ENCODE peak calls at places on chromosomes 12 and 14, in eight cellular contexts. Z is GM12865, L is epithelial cell of esophagus, Q is LNCaP clone FGC, C is pancreas, N is astrocyte of the spinal cord, D is left lung, H is psoas muscle. T is an unnamed sample.

GRCh38 chr14:91998667-91999570 is 40.9 kb downstream of the TRIP11 start:
- DNase-seq in Z (no peak), L (no peak), Q (no peak), C (no peak), N (no peak), D (no peak), H (no peak), T (no peak)

GRCh38 chr14:35535794-35536112 is 1.8 kb downstream of the INSM2 start:
- DNase-seq in Z (peak), L (no peak), Q (no peak), C (no peak), N (no peak), D (no peak), H (no peak), T (no peak)

GRCh38 chr12:30985814-30986452 is 59.4 kb downstream of the TSPAN11 start:
- DNase-seq in Z (peak), L (peak), Q (no peak), C (peak), N (peak), D (no peak), H (no peak), T (peak)

GRCh38 chr14:101575581-101575980 is 14.3 kb downstream of the DIO3 start:
- DNase-seq in Z (no peak), L (no peak), Q (no peak), C (no peak), N (no peak), D (no peak), H (no peak), T (peak)

GRCh38 chr14:101087614-101088394 is 184.3 kb upstream of the RTL1 start:
- DNase-seq in Z (no peak), L (no peak), Q (no peak), C (peak), N (peak), D (no peak), H (no peak), T (no peak)

GRCh38 chr12:111753144-111753881 is 13.4 kb upstream of the ALDH2 start:
- DNase-seq in Z (peak), L (peak), Q (no peak), C (peak), N (peak), D (peak), H (peak), T (peak)

GRCh38 chr12:1590083-1590979 is 4.0 kb downstream of the FBXL14 start:
- DNase-seq in Z (no peak), L (no peak), Q (no peak), C (no peak), N (peak), D (no peak), H (no peak), T (no peak)

GRCh38 chr14:47186491-47186890 is 488.9 kb downstream of the MDGA2 start:
- DNase-seq in Z (no peak), L (peak), Q (no peak), C (no peak), N (peak), D (no peak), H (no peak), T (no peak)

GRCh38 chr12:31245822-31246469 is 80.0 kb downstream of the SINHCAF start:
- DNase-seq in Z (no peak), L (no peak), Q (no peak), C (no peak), N (no peak), D (no peak), H (no peak), T (no peak)

GRCh38 chr12:95608252-95609033 is 57.2 kb upstream of the USP44 start:
- DNase-seq in Z (no peak), L (peak), Q (no peak), C (peak), N (peak), D (no peak), H (peak), T (no peak)

GRCh38 chr12:118357327-118358007 is 15.2 kb downstream of the TAOK3 start:
- DNase-seq in Z (peak), L (peak), Q (no peak), C (no peak), N (peak), D (no peak), H (no peak), T (no peak)

GRCh38 chr12:57553343-57554202 is 3.7 kb downstream of the KIF5A start:
- DNase-seq in Z (no peak), L (no peak), Q (no peak), C (no peak), N (no peak), D (no peak), H (no peak), T (no peak)

GRCh38 chr12:49367381-49368239 is at the start of gene SPATS2:
- DNase-seq in Z (peak), L (no peak), Q (no peak), C (no peak), N (no peak), D (no peak), H (peak), T (peak)

GRCh38 chr12:68958337-68958736 is 25.4 kb upstream of the CPM start:
- DNase-seq in Z (peak), L (no peak), Q (no peak), C (no peak), N (no peak), D (no peak), H (no peak), T (no peak)

GRCh38 chr14:54650331-54651017 is 83.5 kb downstream of the SAMD4A start:
- DNase-seq in Z (no peak), L (peak), Q (no peak), C (no peak), N (peak), D (no peak), H (peak), T (no peak)

GRCh38 chr12:47818701-47819543 is 781 bp downstream of the HDAC7 start:
- DNase-seq in Z (peak), L (no peak), Q (no peak), C (peak), N (no peak), D (peak), H (peak), T (peak)

GRCh38 chr14:23055621-23056256 is 1.6 kb downstream of the CDH24 start:
- DNase-seq in Z (no peak), L (no peak), Q (no peak), C (no peak), N (no peak), D (no peak), H (peak), T (no peak)

GRCh38 chr12:131529196-131530040 is 181.5 kb upstream of the SFSWAP start:
- DNase-seq in Z (no peak), L (no peak), Q (no peak), C (no peak), N (no peak), D (no peak), H (no peak), T (no peak)

GRCh38 chr12:29543036-29543435 is 45.5 kb upstream of the OVCH1 start:
- DNase-seq in Z (no peak), L (no peak), Q (no peak), C (no peak), N (no peak), D (no peak), H (no peak), T (no peak)

GRCh38 chr12:54596526-54596946 is 8.1 kb upstream of the PPP1R1A start:
- DNase-seq in Z (peak), L (peak), Q (peak), C (peak), N (peak), D (no peak), H (peak), T (peak)

GRCh38 chr12:62170241-62170640 is 90.0 kb upstream of the USP15 start:
- DNase-seq in Z (no peak), L (peak), Q (peak), C (no peak), N (no peak), D (no peak), H (no peak), T (no peak)

GRCh38 chr12:1747609-1748008 is 56.7 kb downstream of the ADIPOR2 start:
- DNase-seq in Z (no peak), L (no peak), Q (no peak), C (no peak), N (no peak), D (no peak), H (no peak), T (no peak)

GRCh38 chr12:727321-727720 is 25.1 kb upstream of the WNK1 start:
- DNase-seq in Z (no peak), L (peak), Q (no peak), C (no peak), N (peak), D (no peak), H (no peak), T (no peak)

GRCh38 chr12:72543777-72544467 is 271.8 kb downstream of the TRHDE start:
- DNase-seq in Z (no peak), L (no peak), Q (no peak), C (no peak), N (no peak), D (no peak), H (no peak), T (no peak)

GRCh38 chr14:75832621-75833297 is 149.0 kb downstream of the TGFB3 start:
- DNase-seq in Z (no peak), L (peak), Q (no peak), C (no peak), N (peak), D (no peak), H (no peak), T (no peak)

GRCh38 chr14:75568141-75568540 is 10.3 kb upstream of the FLVCR2 start:
- DNase-seq in Z (no peak), L (no peak), Q (no peak), C (no peak), N (no peak), D (no peak), H (no peak), T (no peak)

GRCh38 chr14:75822522-75823288 is 159.1 kb downstream of the TGFB3 start:
- DNase-seq in Z (no peak), L (peak), Q (no peak), C (no peak), N (peak), D (no peak), H (no peak), T (no peak)

GRCh38 chr12:90024261-90024660 is 315.6 kb upstream of the ATP2B1 start:
- DNase-seq in Z (no peak), L (no peak), Q (no peak), C (no peak), N (no peak), D (no peak), H (no peak), T (no peak)

GRCh38 chr14:93989939-93990338 is 7.2 kb upstream of the CCDC197 start:
- DNase-seq in Z (peak), L (no peak), Q (no peak), C (no peak), N (no peak), D (no peak), H (peak), T (no peak)

GRCh38 chr12:118307069-118307954 is 65.4 kb downstream of the TAOK3 start:
- DNase-seq in Z (peak), L (peak), Q (no peak), C (no peak), N (peak), D (no peak), H (no peak), T (no peak)

GRCh38 chr14:90275455-90275814 is 19.1 kb downstream of the PSMC1 start:
- DNase-seq in Z (no peak), L (no peak), Q (no peak), C (no peak), N (no peak), D (no peak), H (no peak), T (no peak)

GRCh38 chr12:52496590-52497071 is 3.6 kb upstream of the KRT6A start:
- DNase-seq in Z (no peak), L (peak), Q (no peak), C (no peak), N (peak), D (no peak), H (no peak), T (no peak)

GRCh38 chr12:104522985-104523719 is 66.4 kb downstream of the CHST11 start:
- DNase-seq in Z (peak), L (no peak), Q (no peak), C (no peak), N (no peak), D (no peak), H (no peak), T (no peak)

GRCh38 chr12:41681898-41682297 is 462.8 kb downstream of the GXYLT1 start:
- DNase-seq in Z (no peak), L (no peak), Q (no peak), C (no peak), N (no peak), D (no peak), H (no peak), T (no peak)

GRCh38 chr12:75820848-75821578 is 210.6 kb downstream of the PHLDA1 start:
- DNase-seq in Z (no peak), L (peak), Q (no peak), C (no peak), N (peak), D (no peak), H (peak), T (no peak)

GRCh38 chr12:130335517-130336392 is 1.9 kb upstream of the PIWIL1 start:
- DNase-seq in Z (peak), L (peak), Q (peak), C (no peak), N (peak), D (no peak), H (no peak), T (no peak)

GRCh38 chr14:88323086-88323519 is at the start of gene KCNK10:
- DNase-seq in Z (peak), L (peak), Q (no peak), C (no peak), N (peak), D (no peak), H (no peak), T (no peak)

GRCh38 chr14:34981743-34982420 is 910 bp upstream of the SRP54 start:
- DNase-seq in Z (peak), L (peak), Q (no peak), C (no peak), N (no peak), D (no peak), H (no peak), T (no peak)

GRCh38 chr12:60684988-60685655 is 1089.3 kb downstream of the SLC16A7 start:
- DNase-seq in Z (peak), L (peak), Q (no peak), C (no peak), N (no peak), D (no peak), H (no peak), T (no peak)
- TF ChIP-seq CTCF in Z (peak), L (peak), Q (peak), C (no peak), N (no peak), D (no peak), H (no peak), T (no peak)

DNA sequence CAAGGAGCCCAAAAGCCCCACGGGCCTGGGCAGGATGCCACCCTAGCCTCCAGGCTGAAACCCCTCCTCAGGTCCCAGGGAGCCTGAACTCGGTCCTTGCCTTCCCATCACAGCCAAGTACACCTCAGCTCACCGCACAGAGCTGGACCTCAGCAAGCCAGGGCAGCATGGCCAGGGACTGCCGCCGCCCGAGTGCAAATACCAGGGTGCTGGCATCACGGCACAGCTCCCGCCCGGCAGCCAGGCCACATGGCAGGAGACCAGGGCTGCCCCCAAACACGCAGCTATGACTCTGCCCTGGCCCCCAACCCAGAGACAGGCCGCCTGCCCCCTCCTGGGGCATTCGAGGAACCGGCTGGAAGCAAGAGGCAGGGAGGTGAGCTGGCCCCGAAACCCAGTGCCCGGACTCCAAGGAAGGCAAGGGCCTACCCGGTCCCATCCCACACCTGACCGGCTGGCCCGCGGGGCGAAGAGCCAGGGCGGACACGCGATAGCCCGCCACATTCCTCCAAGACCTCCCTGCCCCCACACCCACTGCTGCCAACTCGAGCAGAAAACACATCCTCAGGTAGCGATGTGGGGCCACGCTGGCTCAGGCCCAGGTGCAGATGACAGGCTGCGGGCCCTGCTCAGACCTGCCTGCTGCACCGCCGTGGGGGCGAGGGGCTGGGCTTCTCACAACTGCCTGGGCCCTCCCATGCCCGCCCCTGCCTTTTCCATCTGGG is 2.7 kb downstream of the JAG2 start:
- DNase-seq in Z (no peak), L (peak), Q (no peak), C (no peak), N (no peak), D (no peak), H (no peak), T (no peak)
- H3K4me3 ChIP-seq in Z (no peak), L (peak), Q (peak), C (no peak), N (no peak), D (no peak), H (peak), T (no peak)

GRCh38 chr14:21332950-21333349 is 50.9 kb downstream of the SUPT16H start:
- DNase-seq in Z (peak), L (no peak), Q (no peak), C (no peak), N (no peak), D (no peak), H (no peak), T (no peak)

DNA sequence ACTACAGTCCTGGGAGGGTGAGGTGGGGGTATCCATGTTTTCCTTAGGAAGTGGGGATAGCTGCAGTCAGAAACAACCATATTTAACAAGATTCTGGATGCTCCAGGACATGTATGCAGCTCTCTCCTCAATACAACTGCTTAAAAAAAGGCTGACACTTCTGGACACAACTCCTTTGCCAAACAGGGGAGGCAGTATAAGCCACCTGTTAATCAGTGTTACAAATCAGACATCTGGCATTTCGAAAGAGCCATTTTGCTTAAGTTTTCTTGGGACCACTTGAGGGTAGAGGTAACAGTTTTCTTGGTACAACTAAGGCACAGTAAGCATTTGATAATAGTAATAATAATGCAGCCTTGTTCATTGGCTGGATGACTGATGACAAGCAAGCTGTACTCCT is 47.1 kb downstream of the RPGRIP1 start:
- DNase-seq in Z (no peak), L (no peak), Q (no peak), C (no peak), N (no peak), D (no peak), H (no peak), T (no peak)
- TF ChIP-seq CTCF in Z (no peak), L (no peak), Q (no peak), C (no peak), N (no peak), D (no peak), H (no peak), T (no peak)

GRCh38 chr14:68548194-68549056 is 244.4 kb downstream of the ZFP36L1 start:
- DNase-seq in Z (no peak), L (peak), Q (no peak), C (no peak), N (peak), D (peak), H (peak), T (peak)
- H3K4me3 ChIP-seq in Z (no peak), L (peak), Q (no peak), C (no peak), N (no peak), D (no peak), H (no peak), T (no peak)

GRCh38 chr12:123111498-123112165 is 39.3 kb downstream of the PITPNM2 start:
- DNase-seq in Z (no peak), L (no peak), Q (no peak), C (no peak), N (peak), D (no peak), H (no peak), T (no peak)

GRCh38 chr12:123113038-123113437 is 37.9 kb downstream of the PITPNM2 start:
- DNase-seq in Z (no peak), L (no peak), Q (no peak), C (no peak), N (no peak), D (no peak), H (no peak), T (no peak)

GRCh38 chr12:123114305-123115083 is 36.4 kb downstream of the PITPNM2 start:
- DNase-seq in Z (no peak), L (no peak), Q (no peak), C (no peak), N (no peak), D (no peak), H (no peak), T (no peak)

GRCh38 chr12:123118397-123118945 is 32.4 kb downstream of the PITPNM2 start:
- DNase-seq in Z (no peak), L (no peak), Q (no peak), C (no peak), N (no peak), D (no peak), H (no peak), T (peak)

GRCh38 chr12:123115409-123116111 is 35.3 kb downstream of the PITPNM2 start:
- DNase-seq in Z (peak), L (peak), Q (no peak), C (no peak), N (peak), D (no peak), H (peak), T (no peak)
- TF ChIP-seq CTCF in Z (no peak), L (no peak), Q (no peak), C (no peak), N (no peak), D (no peak), H (no peak), T (no peak)

GRCh38 chr14:102805941-102806340 is 28.7 kb downstream of the TRAF3 start:
- DNase-seq in Z (no peak), L (no peak), Q (no peak), C (no peak), N (no peak), D (no peak), H (no peak), T (no peak)
- H3K4me3 ChIP-seq in Z (peak), L (no peak), Q (no peak), C (no peak), N (no peak), D (no peak), H (no peak), T (no peak)

DNA sequence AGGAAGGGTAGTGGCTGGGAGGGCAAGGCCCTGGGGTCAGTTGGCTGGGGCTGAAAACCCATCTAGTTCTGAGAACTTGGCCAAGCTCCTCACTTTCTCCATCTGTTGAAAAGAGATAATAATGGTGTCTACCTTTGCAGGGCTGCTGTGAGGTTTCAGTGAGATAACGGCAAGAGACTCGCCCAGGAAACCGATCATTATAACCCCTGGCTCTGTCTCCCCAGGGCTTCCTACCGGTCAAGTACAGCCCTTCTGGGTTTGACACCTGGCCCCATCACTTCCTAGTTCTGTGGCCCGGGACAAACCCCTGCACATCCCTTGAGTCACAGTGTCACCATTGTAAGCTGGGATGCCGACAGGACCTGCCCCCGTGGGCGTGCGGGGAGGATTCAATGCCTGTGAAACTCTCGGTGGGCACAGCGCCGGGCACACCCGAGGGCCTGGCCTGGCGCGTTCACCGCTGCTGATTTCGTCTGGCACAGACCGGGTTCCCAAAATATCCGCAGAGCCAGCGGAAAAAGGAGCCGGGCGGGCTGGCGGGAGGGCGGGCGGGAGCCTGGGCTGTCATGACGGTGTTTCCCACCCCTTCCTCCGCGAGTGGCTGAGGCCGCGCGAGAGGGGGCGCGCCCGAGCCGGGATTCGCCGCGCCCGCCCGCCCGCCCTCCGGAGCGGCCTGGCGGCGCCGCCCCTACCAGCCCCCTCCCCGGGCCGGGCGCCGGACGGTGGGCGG is 4.5 kb downstream of the KMT5A start:
- DNase-seq in Z (peak), L (peak), Q (no peak), C (peak), N (peak), D (peak), H (peak), T (peak)
- TF ChIP-seq CTCF in Z (no peak), L (no peak), Q (no peak), C (no peak), N (no peak), D (no peak), H (no peak), T (no peak)